ENCODE peak calls at places on chromosome 22, in nine cellular contexts. C, B, P, W, O, Y, U, X and V are unnamed samples.

GRCh38 chr22:37051629-37052385 is at the start of gene KCTD17:
- DNase-seq in C (peak; percentile 54), B (peak; percentile 97), P (peak; percentile 48), W (peak; percentile 65), O (no peak), Y (peak; percentile 68), U (peak; percentile 27), X (peak; percentile 50), V (no peak)

GRCh38 chr22:47371263-47372090 is 609.0 kb downstream of the TBC1D22A start:
- DNase-seq in C (no peak), B (no peak), P (no peak), W (no peak), O (no peak), Y (no peak), U (no peak), X (no peak), V (no peak)

GRCh38 chr22:39920134-39920743 is 19.4 kb downstream of the GRAP2 start:
- DNase-seq in C (no peak), B (no peak), P (no peak), W (peak; percentile 50), O (no peak), Y (peak; percentile 39), U (no peak), X (no peak), V (no peak)

GRCh38 chr22:44461614-44462013 is 36.4 kb downstream of the RTL6 start:
- DNase-seq in C (no peak), B (no peak), P (no peak), W (no peak), O (no peak), Y (no peak), U (no peak), X (no peak), V (no peak)

GRCh38 chr22:20267441-20268288 is 453 bp downstream of the RTN4R start:
- DNase-seq in C (no peak), B (no peak), P (no peak), W (no peak), O (no peak), Y (no peak), U (no peak), X (peak; percentile 45), V (no peak)

GRCh38 chr22:41009222-41009948 is 58.2 kb downstream of the RBX1 start:
- DNase-seq in C (no peak), B (no peak), P (no peak), W (no peak), O (no peak), Y (no peak), U (peak; percentile 43), X (no peak), V (no peak)

GRCh38 chr22:26848244-26848920 is 191.0 kb downstream of the MIAT start:
- DNase-seq in C (no peak), B (no peak), P (no peak), W (no peak), O (peak; percentile 25), Y (no peak), U (no peak), X (no peak), V (no peak)

GRCh38 chr22:40594346-40594745 is 42.2 kb downstream of the MRTFA start:
- DNase-seq in C (no peak), B (no peak), P (no peak), W (no peak), O (no peak), Y (no peak), U (no peak), X (no peak), V (no peak)

GRCh38 chr22:42682113-42682851 is 33.1 kb upstream of the CYB5R3 start:
- DNase-seq in C (no peak), B (no peak), P (no peak), W (no peak), O (no peak), Y (no peak), U (no peak), X (no peak), V (no peak)

GRCh38 chr22:35437038-35437437 is 37.1 kb downstream of the MCM5 start:
- DNase-seq in C (no peak), B (peak; percentile 37), P (no peak), W (no peak), O (no peak), Y (no peak), U (no peak), X (no peak), V (no peak)